ENCODE peak calls at places on chromosomes 3 and 15, in ten cellular contexts. E is PC-3, P is tibial artery, U is A673, F is lung, C is left lung, J is breast epithelium, L is A549, G is brain microvascular endothelial cell, Z is epithelial cell of esophagus. M is an unnamed sample.
A peak's percentile ranks its signal among the peaks of the same experiment; 100 is the strongest.

GRCh38 chr3:121883507-121883906 is 10.7 kb upstream of the SLC15A2 start:
- DNase-seq in Z (peak; percentile 72), P (no peak), U (peak; percentile 77), J (no peak), L (peak; percentile 22), C (no peak), F (no peak), G (peak; percentile 5), E (peak; percentile 89), M (no peak)

GRCh38 chr3:29694783-29695182 is 413.9 kb downstream of the RBMS3 start:
- DNase-seq in U (peak; percentile 81), C (no peak), J (no peak), G (peak; percentile 92), E (peak; percentile 94), Z (peak; percentile 91), F (peak; percentile 46), P (no peak), L (peak; percentile 85), M (peak; percentile 91)

GRCh38 chr15:57598346-57598745 is 6.6 kb downstream of the MYZAP start:
- DNase-seq in C (no peak), P (no peak), L (no peak), J (no peak), Z (no peak), F (no peak), U (no peak), E (no peak), G (no peak), M (no peak)

GRCh38 chr15:39393575-39394335 is 187.1 kb upstream of the THBS1 start:
- DNase-seq in P (no peak), G (no peak), U (no peak), Z (no peak), J (no peak), C (no peak), F (no peak), E (peak; percentile 16), L (no peak), M (no peak)

GRCh38 chr15:50884583-50884982 is 23.9 kb upstream of the AP4E1 start:
- DNase-seq in U (no peak), J (no peak), E (peak; percentile 73), L (no peak), Z (peak; percentile 92), P (no peak), F (no peak), C (no peak), G (peak; percentile 25), M (no peak)

GRCh38 chr3:88912294-88913014 is 195.0 kb upstream of the EPHA3 start:
- DNase-seq in L (no peak), F (no peak), U (peak; percentile 39), C (no peak), G (no peak), E (no peak), Z (no peak), J (no peak), P (no peak), M (no peak)

GRCh38 chr15:44009056-44009455 is 182.3 kb downstream of the WDR76 start:
- DNase-seq in E (peak; percentile 86), Z (peak; percentile 88), C (no peak), J (no peak), G (no peak), L (peak; percentile 51), F (no peak), P (no peak), U (no peak), M (no peak)

GRCh38 chr3:113111308-113111707 is 100.0 kb upstream of the BOC start:
- DNase-seq in J (no peak), C (no peak), Z (no peak), F (no peak), E (peak; percentile 68), U (no peak), G (peak; percentile 7), L (no peak), P (no peak), M (no peak)

GRCh38 chr3:128480717-128481437 is 12.1 kb downstream of the GATA2 start:
- DNase-seq in C (no peak), E (no peak), Z (no peak), J (no peak), G (no peak), U (no peak), L (no peak), P (no peak), F (no peak), M (no peak)

GRCh38 chr3:128482857-128483656 is 9.9 kb downstream of the GATA2 start:
- DNase-seq in F (no peak), L (no peak), G (peak; percentile 44), Z (peak; percentile 33), P (no peak), U (no peak), C (no peak), J (no peak), E (peak; percentile 72), M (no peak)

GRCh38 chr3:128481438-128481942 is 11.5 kb downstream of the GATA2 start:
- DNase-seq in G (no peak), J (no peak), E (no peak), L (no peak), Z (no peak), U (no peak), C (no peak), F (no peak), P (no peak), M (no peak)

GRCh38 chr3:128483657-128484403 is 9.2 kb downstream of the GATA2 start:
- DNase-seq in G (no peak), L (no peak), E (no peak), J (no peak), F (no peak), P (no peak), C (no peak), U (no peak), Z (no peak), M (no peak)

GRCh38 chr3:128482175-128482856 is 10.7 kb downstream of the GATA2 start:
- DNase-seq in U (no peak), L (no peak), J (no peak), P (no peak), G (no peak), E (no peak), F (no peak), Z (no peak), C (no peak), M (no peak)
- H3K4me3 ChIP-seq in U (no peak overlapping the region), L (no peak overlapping the region), J (no peak overlapping the region), P (no peak overlapping the region), G (no peak overlapping the region), E (peak overlapping the region; percentile 93), F (no peak overlapping the region), Z (no peak overlapping the region), C (peak overlapping the region; percentile 59), M (no peak overlapping the region)

GRCh38 chr3:157752952-157753351 is 249.7 kb upstream of the VEPH1 start:
- DNase-seq in U (no peak), J (no peak), L (no peak), F (no peak), E (no peak), G (no peak), P (no peak), Z (no peak), C (no peak), M (no peak)

GRCh38 chr3:157754415-157754814 is 251.2 kb upstream of the VEPH1 start:
- DNase-seq in L (no peak), U (peak; percentile 4), P (no peak), G (no peak), E (no peak), Z (no peak), F (no peak), C (no peak), J (no peak), M (no peak)

GRCh38 chr3:157753753-157754152 is 250.5 kb upstream of the VEPH1 start:
- DNase-seq in P (no peak), J (no peak), U (no peak), F (no peak), L (no peak), C (no peak), E (no peak), G (no peak), Z (no peak), M (no peak)

GRCh38 chr3:157755254-157755653 is 252.0 kb upstream of the VEPH1 start:
- DNase-seq in U (no peak), Z (no peak), G (no peak), C (no peak), F (no peak), E (peak; percentile 9), J (no peak), L (no peak), P (no peak), M (no peak)
- TF ChIP-seq CTCF in U (no peak), Z (peak; percentile 20), G (peak; percentile 37), C (no peak), F (no peak), E (peak; percentile 54), J (no peak), L (no peak), P (no peak), M (no peak)

GRCh38 chr3:61936344-61936937 is 375.1 kb downstream of the PTPRG start:
- DNase-seq in G (peak; percentile 25), J (no peak), U (peak; percentile 39), F (no peak), P (no peak), L (no peak), C (no peak), E (no peak), Z (peak; percentile 42), M (no peak)

GRCh38 chr3:61943975-61944374 is 382.6 kb downstream of the PTPRG start:
- DNase-seq in E (no peak), P (no peak), J (no peak), C (no peak), L (no peak), U (no peak), F (no peak), G (no peak), Z (no peak), M (no peak)

GRCh38 chr3:61940241-61940640 is 378.9 kb downstream of the PTPRG start:
- DNase-seq in L (no peak), J (no peak), C (no peak), F (no peak), U (no peak), Z (no peak), E (no peak), P (no peak), G (no peak), M (no peak)

GRCh38 chr3:61935819-61936218 is 374.4 kb downstream of the PTPRG start:
- DNase-seq in U (no peak), E (no peak), G (no peak), C (no peak), J (no peak), F (no peak), Z (no peak), P (no peak), L (no peak), M (no peak)

DNA sequence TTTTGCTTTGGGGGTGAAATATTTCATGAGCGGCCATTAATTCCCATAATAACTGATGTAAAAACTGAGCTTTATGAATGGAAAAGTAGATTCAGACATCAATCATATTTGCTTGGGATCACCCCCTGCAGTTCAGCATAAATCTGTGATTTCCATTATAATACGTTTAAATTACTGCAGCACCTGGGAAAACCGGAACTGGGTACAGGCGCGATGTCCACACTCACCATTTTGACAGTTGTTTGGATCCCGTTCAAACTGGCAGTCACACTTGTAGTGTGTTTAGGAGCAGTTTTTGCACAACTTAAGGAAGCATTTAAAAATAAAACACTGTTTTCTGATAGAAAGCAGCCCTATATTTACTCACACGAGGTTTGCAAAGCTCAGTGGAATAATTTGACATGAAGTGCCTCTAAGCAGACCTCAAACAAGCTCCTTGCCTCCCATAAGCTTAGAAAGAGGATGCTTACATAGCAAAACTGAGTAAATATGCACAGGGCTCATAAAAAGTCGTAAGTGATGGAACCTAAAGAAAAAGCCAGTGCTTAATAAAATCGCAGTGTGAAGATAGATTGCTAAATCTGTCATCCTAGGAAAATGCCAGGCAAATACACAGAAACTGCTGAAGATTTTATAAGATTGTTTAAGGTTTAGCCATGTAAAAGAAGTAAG is 377.6 kb downstream of the PTPRG start:
- DNase-seq in U (no peak), G (no peak), F (no peak), C (no peak), Z (no peak), P (no peak), E (no peak), L (no peak), J (no peak), M (no peak)
- H3K4me3 ChIP-seq in U (no peak overlapping the region), G (no peak overlapping the region), F (no peak overlapping the region), C (no peak overlapping the region), Z (no peak overlapping the region), P (no peak overlapping the region), E (no peak overlapping the region), L (no peak overlapping the region), J (no peak overlapping the region), M (no peak overlapping the region)

GRCh38 chr3:5036858-5037257 is 57.6 kb downstream of the BHLHE40 start:
- DNase-seq in G (no peak), F (no peak), E (no peak), Z (no peak), L (no peak), C (no peak), U (no peak), J (no peak), P (no peak), M (no peak)

GRCh38 chr3:5039585-5039984 is 60.3 kb downstream of the BHLHE40 start:
- DNase-seq in G (no peak), L (no peak), C (no peak), U (no peak), Z (no peak), E (no peak), J (no peak), F (no peak), P (no peak), M (no peak)

GRCh38 chr3:5038243-5038642 is 59.0 kb downstream of the BHLHE40 start:
- DNase-seq in G (no peak), C (no peak), L (no peak), F (no peak), J (no peak), Z (no peak), U (no peak), E (no peak), P (no peak), M (no peak)

GRCh38 chr3:5037828-5038227 is 58.6 kb downstream of the BHLHE40 start:
- DNase-seq in J (no peak), F (no peak), G (no peak), C (no peak), Z (no peak), L (no peak), U (no peak), P (no peak), E (no peak), M (no peak)

GRCh38 chr3:5041315-5041714 is 62.1 kb downstream of the BHLHE40 start:
- DNase-seq in U (no peak), P (no peak), L (no peak), J (no peak), Z (no peak), G (no peak), F (no peak), E (no peak), C (no peak), M (no peak)
- TF ChIP-seq CTCF in U (no peak), P (no peak), L (no peak), J (no peak), Z (no peak), G (no peak), F (no peak), E (no peak), C (no peak), M (no peak)

M was measured in astrocyte of the cerebellum.